ENCODE peak calls at places on chromosomes 7 and 10, in four cellular contexts. N, K, Z and U are unnamed samples.

GRCh38 chr7:31102151-31102972 is 50.3 kb downstream of the ADCYAP1R1 start:
- DNase-seq in N (no peak), K (no peak), Z (no peak), U (no peak)

GRCh38 chr7:43465581-43466554 is 117.0 kb upstream of the STK17A start:
- DNase-seq in N (no peak), K (no peak), Z (no peak), U (no peak)

GRCh38 chr7:17031903-17032551 is 150.2 kb upstream of the AGR3 start:
- DNase-seq in N (no peak), K (no peak), Z (no peak), U (no peak)

GRCh38 chr10:86670876-86671275 is 2.6 kb downstream of the LDB3 start:
- DNase-seq in N (no peak), K (no peak), Z (no peak), U (no peak)

GRCh38 chr10:24790599-24790998 is 66.9 kb upstream of the ARHGAP21 start:
- DNase-seq in N (peak; percentile 53), K (no peak), Z (no peak), U (peak; percentile 10)

GRCh38 chr7:33744293-33744692 is 161.0 kb upstream of the BMPER start:
- DNase-seq in N (no peak), K (no peak), Z (no peak), U (no peak)

GRCh38 chr10:122894261-122894944 is 15.0 kb upstream of the FAM24B start:
- DNase-seq in N (no peak), K (no peak), Z (no peak), U (no peak)

GRCh38 chr7:107387573-107388219 is 82.2 kb upstream of the GPR22 start:
- DNase-seq in N (no peak), K (no peak), Z (peak; percentile 92), U (no peak)

GRCh38 chr10:79178614-79179403 is 110.0 kb downstream of the ZMIZ1 start:
- DNase-seq in N (no peak), K (no peak), Z (no peak), U (peak; percentile 79)

GRCh38 chr7:139777304-139777890 is 401 bp downstream of the HIPK2 start:
- DNase-seq in N (peak; percentile 18), K (peak; percentile 42), Z (no peak), U (peak; percentile 36)

GRCh38 chr10:122510736-122511135 is 49.4 kb downstream of the HTRA1 start:
- DNase-seq in N (no peak), K (no peak), Z (no peak), U (no peak)

GRCh38 chr10:89550509-89550908 is 15.1 kb upstream of the SLC16A12 start:
- DNase-seq in N (no peak), K (no peak), Z (no peak), U (no peak)

GRCh38 chr10:132297521-132297920 is 10.2 kb downstream of the STK32C start:
- DNase-seq in N (no peak), K (no peak), Z (no peak), U (no peak)

DNA sequence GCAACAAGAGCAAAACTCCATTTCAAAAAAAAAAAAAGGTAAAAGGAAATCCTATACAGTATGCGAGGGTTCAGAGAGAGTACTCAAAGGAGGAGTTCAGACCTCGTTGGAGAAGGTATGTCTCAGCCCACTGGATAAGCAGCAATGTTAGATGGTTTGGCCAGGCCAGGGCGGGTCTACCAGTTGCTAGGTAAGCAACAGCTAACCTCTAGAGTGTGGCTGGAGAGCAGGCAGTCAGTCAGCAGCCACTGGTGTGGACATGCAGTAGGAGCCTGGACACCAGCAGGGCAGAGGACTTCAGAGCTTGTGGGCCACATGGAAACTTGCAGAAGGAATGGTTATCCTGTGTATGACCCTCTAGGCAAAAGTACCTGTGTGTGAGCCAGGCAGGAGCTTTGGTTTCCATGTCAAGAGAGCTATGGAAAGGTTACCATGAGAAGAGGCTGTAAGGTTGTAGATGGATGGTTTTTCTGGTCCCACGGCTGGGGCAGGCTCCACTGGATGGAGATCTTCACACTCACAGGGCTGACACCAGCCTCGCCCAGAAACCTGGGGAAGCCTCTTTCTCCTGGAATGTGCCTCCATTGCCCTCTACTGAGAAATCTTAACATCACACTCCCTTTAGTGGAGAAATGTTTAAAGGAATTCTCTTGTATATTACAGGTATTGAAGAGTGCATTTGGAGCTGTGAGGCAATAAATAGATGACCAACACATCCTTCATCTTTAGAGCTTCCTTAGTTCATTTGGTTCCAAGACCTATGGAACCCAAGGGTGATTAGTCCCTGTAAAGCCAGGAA is 63.6 kb downstream of the CCDC186 start:
- DNase-seq in N (no peak), K (no peak), Z (no peak), U (no peak)
- TF ChIP-seq CTCF in N (peak; percentile 58), K (no peak), Z (peak; percentile 28), U (peak; percentile 31)

GRCh38 chr7:142693911-142694310 is 55.4 kb upstream of the PRSS1 start:
- DNase-seq in N (no peak), K (no peak), Z (no peak), U (no peak)

GRCh38 chr7:142685877-142686508 is 63.3 kb upstream of the PRSS1 start:
- DNase-seq in N (no peak), K (no peak), Z (no peak), U (no peak)

GRCh38 chr7:142690554-142691182 is 58.6 kb upstream of the PRSS1 start:
- DNase-seq in N (no peak), K (no peak), Z (no peak), U (no peak)

GRCh38 chr7:142689439-142690168 is 59.7 kb upstream of the PRSS1 start:
- DNase-seq in N (no peak), K (no peak), Z (no peak), U (peak; percentile 9)
- TF ChIP-seq CTCF in N (peak; percentile 31), K (no peak), Z (peak; percentile 5), U (no peak)

GRCh38 chr7:115631782-115632181 is 398.8 kb downstream of the TFEC start:
- DNase-seq in N (no peak), K (no peak), Z (no peak), U (no peak)
- TF ChIP-seq CTCF in N (peak; percentile 28), K (no peak), Z (no peak), U (no peak)

GRCh38 chr10:23095966-23096813 is 811 bp downstream of the MSRB2 start:
- DNase-seq in N (no peak), K (peak; percentile 38), Z (no peak), U (no peak)
- TF ChIP-seq CTCF in N (no peak), K (no peak), Z (no peak), U (no peak)

DNA sequence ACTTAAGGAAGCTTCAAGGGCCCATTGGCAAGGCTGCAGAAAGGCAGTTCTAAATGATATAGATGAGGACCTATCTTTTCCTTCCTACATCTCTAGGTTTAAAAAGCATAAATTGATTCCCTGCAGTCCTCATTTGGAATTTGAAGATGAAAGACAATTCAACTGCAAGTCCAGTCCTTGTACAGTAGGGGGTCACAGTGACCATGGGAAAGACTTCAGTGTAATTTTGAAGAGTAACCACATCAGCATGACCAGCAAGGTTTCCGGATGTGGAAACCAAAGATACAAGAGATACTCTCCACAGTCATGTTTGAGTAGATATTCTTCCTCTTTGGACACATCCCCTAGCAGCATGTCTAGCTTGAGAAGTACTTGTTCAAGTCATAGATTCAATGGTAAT is 539.2 kb upstream of the TEX47 start:
- DNase-seq in N (no peak), K (no peak), Z (no peak), U (no peak)
- TF ChIP-seq CTCF in N (no peak), K (no peak), Z (no peak), U (peak; percentile 39)

GRCh38 chr7:145848691-145849090 is 267.9 kb upstream of the CNTNAP2 start:
- DNase-seq in N (peak; percentile 35), K (no peak), Z (no peak), U (peak; percentile 56)
- TF ChIP-seq CTCF in N (peak; percentile 60), K (no peak), Z (no peak), U (peak; percentile 78)